ENCODE peak calls at places on chromosomes 11 and 22, in four cellular contexts. M is PC-9, L is HepG2, B is pancreas. A is an unnamed sample.

GRCh38 chr22:26398741-26399153 is 30.3 kb upstream of the ASPHD2 start:
- DNase-seq in M (peak; percentile 37), L (no peak), B (no peak), A (peak; percentile 48)

GRCh38 chr11:45106440-45106839 is 40.0 kb upstream of the PRDM11 start:
- DNase-seq in M (no peak), B (no peak), L (no peak), A (no peak)

GRCh38 chr11:94671553-94672366 is 96.4 kb upstream of the AMOTL1 start:
- DNase-seq in L (no peak), B (no peak), M (no peak), A (no peak)

GRCh38 chr22:46652930-46653331 is 32.7 kb downstream of the GRAMD4 start:
- DNase-seq in L (peak; percentile 62), B (peak; percentile 26), M (no peak), A (peak; percentile 62)

GRCh38 chr11:10503217-10503616 is 37.8 kb downstream of the RNF141 start:
- DNase-seq in M (no peak), L (no peak), B (no peak), A (no peak)

GRCh38 chr11:12272821-12273617 is 104.4 kb upstream of the PARVA start:
- DNase-seq in L (peak; percentile 41), B (no peak), M (no peak), A (no peak)

GRCh38 chr11:131710511-131710910 is 340.1 kb downstream of the NTM start:
- DNase-seq in B (no peak), L (no peak), M (no peak), A (no peak)

GRCh38 chr11:40328890-40329617 is 1130.4 kb downstream of the LRRC4C start:
- DNase-seq in B (no peak), M (peak; percentile 63), L (peak; percentile 76), A (no peak)

GRCh38 chr22:22721681-22722309 is 77.4 kb downstream of the GGTLC2 start:
- DNase-seq in L (no peak), M (no peak), B (no peak), A (no peak)

GRCh38 chr11:2932850-2933251 is 3.6 kb upstream of the PHLDA2 start:
- DNase-seq in M (peak; percentile 61), B (no peak), L (no peak), A (peak; percentile 30)

GRCh38 chr11:724063-724732 is 18.2 kb downstream of the EPS8L2 start:
- DNase-seq in M (no peak), L (no peak), B (peak; percentile 80), A (no peak)

GRCh38 chr11:120344302-120345004 is 8.2 kb downstream of the ARHGEF12 start:
- DNase-seq in M (peak; percentile 91), L (no peak), B (no peak), A (no peak)

GRCh38 chr11:35116762-35117588 is 22.0 kb upstream of the CD44 start:
- DNase-seq in L (no peak), B (peak; percentile 90), M (no peak), A (no peak)

GRCh38 chr22:19903513-19903912 is 38.1 kb upstream of the COMT start:
- DNase-seq in M (no peak), L (no peak), B (no peak), A (no peak)

GRCh38 chr11:102138223-102138622 is 28.0 kb downstream of the YAP1 start:
- DNase-seq in M (peak; percentile 43), L (no peak), B (no peak), A (no peak)

GRCh38 chr11:6563667-6564066 is 39.7 kb downstream of the RRP8 start:
- DNase-seq in M (no peak), L (no peak), B (peak; percentile 43), A (no peak)

GRCh38 chr11:61946894-61947293 is 3.3 kb upstream of the BEST1 start:
- DNase-seq in B (no peak), M (no peak), L (no peak), A (no peak)

GRCh38 chr11:37449146-37449545 is 851.1 kb upstream of the RAG2 start:
- DNase-seq in L (no peak), B (no peak), M (peak; percentile 50), A (no peak)

GRCh38 chr11:128515086-128515485 is 72.3 kb downstream of the ETS1 start:
- DNase-seq in L (no peak), B (no peak), M (no peak), A (no peak)

GRCh38 chr22:39125622-39126021 is 26.9 kb downstream of the CBX7 start:
- DNase-seq in L (no peak), B (no peak), M (no peak), A (no peak)

GRCh38 chr11:61123775-61124571 is 21.7 kb downstream of the CD5 start:
- DNase-seq in M (no peak), B (peak; percentile 48), L (no peak), A (no peak)

GRCh38 chr11:122348658-122349451 is 232.8 kb upstream of the BLID start:
- DNase-seq in L (no peak), M (no peak), B (no peak), A (peak; percentile 32)

GRCh38 chr11:62548545-62549335 is 2.1 kb upstream of the AHNAK start:
- DNase-seq in L (peak; percentile 78), M (peak; percentile 47), B (no peak), A (no peak)

GRCh38 chr11:38460901-38461300 is 1862.9 kb upstream of the RAG2 start:
- DNase-seq in M (peak; percentile 59), L (no peak), B (no peak), A (peak; percentile 33)

GRCh38 chr22:22578702-22579424 is 19.8 kb upstream of the PRAME start:
- DNase-seq in M (no peak), L (no peak), B (no peak), A (peak; percentile 51)

GRCh38 chr11:11461473-11461872 is 108.4 kb upstream of the CSNK2A3 start:
- DNase-seq in M (no peak), L (no peak), B (no peak), A (peak; percentile 50)

GRCh38 chr22:38754247-38755154 is 1.3 kb downstream of the SUN2 start:
- DNase-seq in L (peak; percentile 67), B (peak; percentile 86), M (peak; percentile 95), A (peak; percentile 60)

GRCh38 chr11:12160680-12161079 is 50.3 kb downstream of the MICAL2 start:
- DNase-seq in L (no peak), M (no peak), B (no peak), A (no peak)

GRCh38 chr11:20113147-20113435 is 47.2 kb downstream of the DBX1 start:
- DNase-seq in L (no peak), M (no peak), B (no peak), A (no peak)

GRCh38 chr11:76696756-76697155 is 26.2 kb upstream of the LRRC32 start:
- DNase-seq in M (no peak), B (no peak), L (no peak), A (no peak)

GRCh38 chr11:61065955-61066638 is 36.2 kb upstream of the CD5 start:
- DNase-seq in M (no peak), L (no peak), B (no peak), A (no peak)

GRCh38 chr11:66843776-66844495 is 695 bp downstream of the RCE1 start:
- DNase-seq in B (no peak), M (no peak), L (peak; percentile 14), A (no peak)

GRCh38 chr11:86876716-86877234 is 76.4 kb downstream of the PRSS23 start:
- DNase-seq in B (no peak), M (no peak), L (no peak), A (no peak)

GRCh38 chr11:14414470-14415461 is 55.8 kb upstream of the RRAS2 start:
- DNase-seq in B (no peak), L (no peak), M (peak; percentile 69), A (no peak)

DNA sequence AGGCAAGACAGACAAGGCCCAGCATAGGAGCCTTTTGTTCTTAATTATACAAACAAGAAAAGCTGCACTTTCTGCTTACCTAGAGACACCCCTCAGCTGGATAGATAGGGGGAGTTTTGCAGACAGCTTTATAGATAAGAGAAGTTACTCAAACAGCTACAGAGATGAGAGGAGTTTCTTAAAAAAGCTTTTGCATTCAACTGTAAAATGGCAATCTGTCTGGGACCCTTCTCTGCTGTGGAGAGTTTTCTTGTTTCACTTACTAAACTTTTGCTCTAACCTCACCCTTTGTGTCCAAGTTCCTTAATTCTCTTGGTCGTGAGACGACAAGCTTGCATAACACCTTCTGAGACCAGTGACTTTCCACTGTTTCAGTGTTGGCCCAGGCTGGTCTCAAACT is 103.8 kb upstream of the CHORDC1 start:
- DNase-seq in L (no peak), M (no peak), B (no peak), A (no peak)
- TF ChIP-seq CTCF in L (no peak), M (no peak), B (no peak), A (no peak)

GRCh38 chr11:72112541-72113136 is at the start of gene ANAPC15:
- DNase-seq in M (peak; percentile 99), L (peak; percentile 99), B (peak; percentile 96), A (peak; percentile 99)

GRCh38 chr11:72113170-72113808 is 794 bp upstream of the ANAPC15 start:
- DNase-seq in L (no peak), B (no peak), M (no peak), A (no peak)

GRCh38 chr11:72111803-72112540 is 523 bp downstream of the ANAPC15 start:
- DNase-seq in B (peak; percentile 92), M (peak; percentile 99), L (peak; percentile 99), A (peak; percentile 95)

GRCh38 chr11:72114570-72114969 is 2.1 kb upstream of the ANAPC15 start:
- DNase-seq in B (no peak), M (no peak), L (no peak), A (no peak)

GRCh38 chr11:72111300-72111699 is 1.2 kb downstream of the ANAPC15 start:
- DNase-seq in B (no peak), M (no peak), L (no peak), A (no peak)
- H3K4me3 ChIP-seq in B (no peak overlapping the region), M (peak overlapping the region; percentile 56), L (peak overlapping the region; percentile 74), A (no peak overlapping the region)

DNA sequence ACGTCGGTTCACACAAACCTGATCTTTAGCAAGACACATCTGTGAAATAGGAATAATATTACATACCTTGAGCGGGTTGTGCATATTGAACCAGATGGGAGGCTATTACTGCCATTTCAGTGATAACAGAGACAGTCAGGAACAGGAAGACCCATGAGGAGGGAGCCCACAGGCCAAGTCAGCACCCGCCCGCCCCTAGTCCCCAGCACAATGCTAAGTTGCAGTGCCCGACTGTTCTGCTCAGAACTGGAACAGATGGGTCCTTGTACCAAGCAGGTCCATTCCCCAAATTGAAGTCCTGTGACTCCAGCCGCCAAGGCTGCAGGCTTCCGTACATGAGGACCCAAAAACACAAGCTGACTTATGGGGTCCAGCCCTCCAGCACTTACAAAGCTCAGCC is 9.3 kb downstream of the CXCR5 start:
- DNase-seq in B (no peak), L (no peak), M (no peak), A (no peak)
- H3K4me1 ChIP-seq in B (peaks cover 5% of the 10 kb centered on the region), L (peaks cover 15% of the 10 kb centered on the region), M (peaks cover 18% of the 10 kb centered on the region), A (peaks cover 23% of the 10 kb centered on the region)

DNA sequence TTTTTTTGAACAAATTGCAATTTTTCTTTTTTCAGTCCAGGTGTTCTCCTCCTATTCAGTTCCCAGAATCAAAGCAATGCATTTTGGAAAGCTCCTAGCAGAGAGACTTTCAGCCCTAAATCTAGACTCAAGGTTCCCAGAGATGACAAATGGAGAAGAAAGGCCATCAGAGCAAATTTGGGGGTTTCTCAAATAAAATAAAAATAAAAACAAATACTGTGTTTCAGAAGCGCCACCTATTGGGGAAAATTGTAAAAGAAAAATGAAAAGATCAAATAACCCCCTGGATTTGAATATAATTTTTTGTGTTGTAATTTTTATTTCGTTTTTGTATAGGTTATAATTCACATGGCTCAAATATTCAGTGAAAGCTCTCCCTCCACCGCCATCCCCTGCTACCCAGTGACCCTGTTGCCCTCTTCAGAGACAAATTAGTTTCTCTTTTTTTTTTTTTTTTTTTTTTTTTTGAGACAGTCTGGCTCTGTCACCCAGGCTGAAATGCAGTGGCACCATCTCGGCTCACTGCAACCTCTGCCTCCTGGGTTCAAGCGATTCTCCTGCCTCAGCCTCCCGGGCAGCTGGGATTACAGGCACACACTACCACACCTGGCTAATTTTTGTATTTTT is 6.2 kb upstream of the UBE4A start:
- DNase-seq in B (no peak), L (no peak), M (no peak), A (no peak)
- TF ChIP-seq CTCF in B (no peak), L (peak; percentile 19), M (peak; percentile 86), A (peak; percentile 39)

A was measured in heart left ventricle.